ENCODE peak calls at places on chromosomes 11 and 22, in nine cellular contexts. L is transverse colon, M is GM12878, J is upper lobe of left lung, Y is sigmoid colon, H is A549, G is ovary, E is K562, O is stomach. N is an unnamed sample.
A peak's percentile ranks its signal among the peaks of the same experiment; 100 is the strongest.

GRCh38 chr11:22785251-22785650 is 44.4 kb downstream of the SVIP start:
- DNase-seq in L (no peak), M (no peak), J (no peak), Y (no peak), H (no peak), G (no peak), E (no peak), O (no peak), N (no peak)

GRCh38 chr11:46277623-46278386 is at the start of gene CREB3L1:
- DNase-seq in L (peak; percentile 81), M (no peak), J (peak; percentile 78), Y (peak; percentile 71), H (no peak), G (peak; percentile 49), E (peak; percentile 82), O (peak; percentile 91), N (no peak)

GRCh38 chr22:38415561-38416321 is 39.3 kb downstream of the KCNJ4 start:
- DNase-seq in L (no peak), M (no peak), J (peak; percentile 19), Y (peak; percentile 50), H (no peak), G (no peak), E (no peak), O (peak; percentile 19), N (no peak)

GRCh38 chr22:49727881-49728563 is 99.7 kb downstream of the BRD1 start:
- DNase-seq in L (no peak), M (no peak), J (no peak), Y (no peak), H (no peak), G (no peak), E (no peak), O (no peak), N (peak; percentile 2)

GRCh38 chr11:72848846-72849466 is 34.7 kb downstream of the ATG16L2 start:
- DNase-seq in L (no peak), M (no peak), J (no peak), Y (no peak), H (peak; percentile 50), G (peak; percentile 34), E (no peak), O (no peak), N (no peak)

GRCh38 chr11:66259225-66259624 is 9.2 kb upstream of the RAB1B start:
- DNase-seq in L (no peak), M (no peak), J (no peak), Y (no peak), H (no peak), G (no peak), E (no peak), O (no peak), N (no peak)

GRCh38 chr22:37235897-37236607 is 8.0 kb downstream of the RAC2 start:
- DNase-seq in L (peak; percentile 3), M (no peak), J (no peak), Y (peak; percentile 33), H (no peak), G (no peak), E (no peak), O (no peak), N (no peak)

GRCh38 chr11:122209619-122210377 is 93.8 kb upstream of the BLID start:
- DNase-seq in L (peak; percentile 14), M (no peak), J (peak; percentile 42), Y (peak; percentile 86), H (peak; percentile 39), G (peak; percentile 90), E (no peak), O (no peak), N (peak; percentile 69)

GRCh38 chr22:44878483-44879300 is 126.3 kb downstream of the ARHGAP8 start:
- DNase-seq in L (no peak), M (no peak), J (no peak), Y (peak; percentile 52), H (no peak), G (no peak), E (no peak), O (no peak), N (no peak)

GRCh38 chr11:63635762-63636465 is 21.7 kb upstream of the PLAAT3 start:
- DNase-seq in L (peak; percentile 64), M (peak; percentile 20), J (peak; percentile 49), Y (peak; percentile 74), H (peak; percentile 70), G (peak; percentile 76), E (peak; percentile 66), O (peak; percentile 63), N (peak; percentile 30)

GRCh38 chr11:9351956-9352355 is 32.5 kb upstream of the IPO7 start:
- DNase-seq in L (no peak), M (no peak), J (no peak), Y (no peak), H (no peak), G (no peak), E (no peak), O (no peak), N (no peak)

GRCh38 chr22:45212992-45213751 is 27.5 kb downstream of the KIAA0930 start:
- DNase-seq in L (peak; percentile 27), M (no peak), J (peak; percentile 50), Y (peak; percentile 83), H (no peak), G (no peak), E (no peak), O (no peak), N (no peak)

GRCh38 chr11:12235945-12236743 is 125.8 kb downstream of the MICAL2 start:
- DNase-seq in L (peak; percentile 32), M (peak; percentile 48), J (peak; percentile 49), Y (no peak), H (peak; percentile 62), G (no peak), E (peak; percentile 59), O (peak; percentile 44), N (peak; percentile 41)

GRCh38 chr11:88259431-88259830 is 78.1 kb downstream of the CTSC start:
- DNase-seq in L (no peak), M (no peak), J (no peak), Y (no peak), H (no peak), G (no peak), E (no peak), O (no peak), N (no peak)

GRCh38 chr22:44312766-44313165 is at the start of gene SHISAL1:
- DNase-seq in L (no peak), M (no peak), J (no peak), Y (no peak), H (no peak), G (no peak), E (no peak), O (no peak), N (no peak)

GRCh38 chr11:17954395-17955252 is 58.2 kb downstream of the SERGEF start:
- DNase-seq in L (no peak), M (no peak), J (no peak), Y (no peak), H (no peak), G (no peak), E (no peak), O (no peak), N (no peak)
- TF ChIP-seq POLR2A in L (no peak), M (no peak), J (no peak), Y (no peak), H (no peak), G (no peak), E (no peak), O (no peak), N (no peak)

GRCh38 chr11:131609921-131610320 is 239.5 kb downstream of the NTM start:
- DNase-seq in L (no peak), M (no peak), J (no peak), Y (no peak), H (no peak), G (no peak), E (no peak), O (no peak), N (no peak)
- H3K4me1 ChIP-seq in L (no peaks in the 10 kb centered on the region), M (no peaks in the 10 kb centered on the region), J (no peaks in the 10 kb centered on the region), Y (no peaks in the 10 kb centered on the region), H (no peaks in the 10 kb centered on the region), G (peaks cover 5% of the 10 kb centered on the region), E (no peaks in the 10 kb centered on the region), O (no peaks in the 10 kb centered on the region), N (no peaks in the 10 kb centered on the region)

DNA sequence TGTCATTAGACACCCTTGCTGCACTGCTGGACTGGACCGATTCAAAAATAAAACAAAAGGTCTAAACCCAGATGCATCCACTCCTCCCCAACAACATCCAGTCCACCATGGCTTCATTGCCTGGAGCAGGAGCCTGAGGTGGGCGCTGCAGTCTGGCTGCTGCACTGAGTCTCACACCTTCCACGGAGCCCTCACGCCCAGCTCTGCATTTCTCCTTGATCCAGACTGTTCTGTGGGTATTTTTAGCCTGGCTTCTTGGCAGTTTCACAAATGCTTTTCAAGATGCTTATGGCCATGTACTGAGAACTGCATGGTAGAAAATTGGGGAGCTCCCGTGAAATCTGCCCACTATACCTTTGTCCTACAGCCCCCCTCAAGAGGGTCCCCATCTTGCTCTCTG is 53.3 kb upstream of the JAM3 start:
- DNase-seq in L (no peak), M (no peak), J (no peak), Y (no peak), H (no peak), G (no peak), E (no peak), O (no peak), N (no peak)
- TF ChIP-seq EP300 in L (no peak), M (no peak), J (no peak), Y (no peak), H (no peak), G (no peak), E (no peak), O (no peak), N (no peak)

GRCh38 chr11:95089620-95090542 is at the start of gene ENDOD1:
- DNase-seq in L (peak; percentile 88), M (no peak), J (peak; percentile 85), Y (peak; percentile 88), H (peak; percentile 75), G (peak; percentile 83), E (peak; percentile 89), O (peak; percentile 85), N (peak; percentile 63)

GRCh38 chr11:95091663-95092062 is 2.0 kb downstream of the ENDOD1 start:
- DNase-seq in L (no peak), M (no peak), J (no peak), Y (no peak), H (no peak), G (no peak), E (no peak), O (no peak), N (no peak)

GRCh38 chr11:95087171-95087570 is 2.5 kb upstream of the ENDOD1 start:
- DNase-seq in L (no peak), M (no peak), J (no peak), Y (no peak), H (no peak), G (no peak), E (no peak), O (no peak), N (no peak)

GRCh38 chr11:95086116-95086515 is 3.5 kb upstream of the ENDOD1 start:
- DNase-seq in L (no peak), M (no peak), J (no peak), Y (no peak), H (no peak), G (no peak), E (no peak), O (no peak), N (no peak)

DNA sequence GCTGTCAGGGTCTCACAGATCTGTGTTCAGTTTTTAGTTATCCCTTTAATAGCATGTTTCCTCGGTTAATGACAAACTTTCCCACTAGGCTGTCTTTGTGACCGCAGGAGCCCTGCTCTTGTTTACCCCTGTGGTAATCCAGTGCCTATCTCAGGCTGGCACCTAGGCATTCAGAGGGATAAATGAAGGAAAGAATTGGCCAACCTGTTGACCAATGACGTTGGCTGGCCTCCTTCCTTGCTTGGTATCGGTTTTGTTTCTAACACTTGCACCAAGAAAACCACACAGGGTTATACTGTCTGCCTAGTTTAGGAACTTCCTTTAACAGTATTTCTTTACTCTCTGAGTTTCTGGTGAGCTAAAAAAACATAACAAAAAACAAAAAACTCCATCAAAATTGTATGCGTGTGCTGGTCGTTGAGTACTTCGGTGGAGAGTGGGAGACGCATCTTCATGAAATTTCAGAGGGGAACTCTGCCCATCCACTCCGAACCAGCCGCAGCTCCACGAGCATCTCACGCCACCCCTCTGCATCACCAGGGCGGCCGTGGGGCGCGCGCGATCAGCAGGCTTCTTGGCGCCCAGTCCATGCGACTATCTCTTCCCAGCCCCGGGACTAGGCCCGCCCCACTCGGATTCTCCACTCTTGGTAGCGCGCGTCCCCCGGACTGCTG is 563 bp upstream of the ENDOD1 start:
- DNase-seq in L (no peak), M (no peak), J (no peak), Y (no peak), H (peak; percentile 11), G (no peak), E (no peak), O (peak; percentile 73), N (no peak)
- TF ChIP-seq POLR2A in L (peak; percentile 45), M (no peak), J (no peak), Y (peak; percentile 32), H (no peak), G (no peak), E (peak; percentile 74), O (no peak), N (no peak)